ENCODE peak calls at places on chromosomes 3 and 15, in six cellular contexts. F is GM23338, T is transverse colon, V is colonic mucosa, Y is heart right ventricle, B is uterus. U is an unnamed sample.
A peak's percentile ranks its signal among the peaks of the same experiment; 100 is the strongest.

GRCh38 chr15:76398301-76398700 is 61.7 kb downstream of the ISL2 start:
- DNase-seq in F (no peak), T (no peak), V (no peak), Y (no peak), B (no peak), U (no peak)

GRCh38 chr3:184801241-184801640 is 10.7 kb upstream of the VPS8 start:
- DNase-seq in F (no peak), T (no peak), V (no peak), Y (no peak), B (no peak), U (no peak)

GRCh38 chr15:70026991-70027390 is 70.7 kb downstream of the TLE3 start:
- DNase-seq in F (no peak), T (no peak), V (no peak), Y (no peak), B (no peak), U (no peak)

GRCh38 chr15:35723120-35723707 is 177.2 kb upstream of the DPH6 start:
- DNase-seq in F (no peak), T (no peak), V (no peak), Y (no peak), B (no peak), U (no peak)

GRCh38 chr15:67820992-67821783 is 4.1 kb upstream of the SKOR1 start:
- DNase-seq in F (peak; percentile 79), T (peak; percentile 32), V (peak; percentile 42), Y (peak; percentile 67), B (no peak), U (no peak)

GRCh38 chr3:124283644-124284008 is 291.7 kb upstream of the ROPN1 start:
- DNase-seq in F (no peak), T (no peak), V (no peak), Y (no peak), B (no peak), U (no peak)

GRCh38 chr3:50171540-50172301 is 16.6 kb downstream of the SEMA3F start:
- DNase-seq in F (no peak), T (peak; percentile 60), V (peak; percentile 78), Y (no peak), B (no peak), U (no peak)

GRCh38 chr3:5389057-5389456 is 201.6 kb downstream of the EDEM1 start:
- DNase-seq in F (no peak), T (no peak), V (no peak), Y (no peak), B (no peak), U (peak; percentile 85)

GRCh38 chr15:35750051-35750450 is 204.1 kb upstream of the DPH6 start:
- DNase-seq in F (no peak), T (no peak), V (no peak), Y (no peak), B (no peak), U (no peak)

GRCh38 chr3:126084667-126085180 is 800 bp upstream of the SLC41A3 start:
- DNase-seq in F (no peak), T (no peak), V (no peak), Y (no peak), B (no peak), U (no peak)

GRCh38 chr3:126085276-126085675 is 1.4 kb upstream of the SLC41A3 start:
- DNase-seq in F (no peak), T (no peak), V (no peak), Y (no peak), B (no peak), U (no peak)

GRCh38 chr3:126083138-126083445 is 832 bp downstream of the SLC41A3 start:
- DNase-seq in F (no peak), T (no peak), V (no peak), Y (no peak), B (no peak), U (no peak)

GRCh38 chr3:126083511-126083912 is 412 bp downstream of the SLC41A3 start:
- DNase-seq in F (peak; percentile 65), T (peak; percentile 51), V (peak; percentile 50), Y (no peak), B (peak; percentile 46), U (no peak)

GRCh38 chr3:126083913-126084514 is at the start of gene SLC41A3:
- DNase-seq in F (peak; percentile 82), T (peak; percentile 93), V (peak; percentile 93), Y (peak; percentile 92), B (peak; percentile 87), U (no peak)
- H3K4me3 ChIP-seq in F (peak within 1 kb of the TSS; percentile 75), T (peak within 1 kb of the TSS; percentile 65), V (peak within 1 kb of the TSS; percentile 69), Y (peak within 1 kb of the TSS; percentile 76), B (peak within 1 kb of the TSS; percentile 82), U (peak within 1 kb of the TSS; percentile 70)

GRCh38 chr15:41566121-41566885 is 7.3 kb downstream of the TYRO3 start:
- DNase-seq in F (no peak), T (no peak), V (no peak), Y (no peak), B (no peak), U (no peak)

GRCh38 chr15:41564286-41564959 is 5.4 kb downstream of the TYRO3 start:
- DNase-seq in F (peak; percentile 87), T (no peak), V (no peak), Y (no peak), B (peak; percentile 46), U (no peak)

GRCh38 chr15:41565702-41566101 is 6.7 kb downstream of the TYRO3 start:
- DNase-seq in F (no peak), T (no peak), V (no peak), Y (no peak), B (no peak), U (no peak)

GRCh38 chr15:41567261-41567660 is 8.2 kb downstream of the TYRO3 start:
- DNase-seq in F (no peak), T (no peak), V (no peak), Y (no peak), B (no peak), U (no peak)

DNA sequence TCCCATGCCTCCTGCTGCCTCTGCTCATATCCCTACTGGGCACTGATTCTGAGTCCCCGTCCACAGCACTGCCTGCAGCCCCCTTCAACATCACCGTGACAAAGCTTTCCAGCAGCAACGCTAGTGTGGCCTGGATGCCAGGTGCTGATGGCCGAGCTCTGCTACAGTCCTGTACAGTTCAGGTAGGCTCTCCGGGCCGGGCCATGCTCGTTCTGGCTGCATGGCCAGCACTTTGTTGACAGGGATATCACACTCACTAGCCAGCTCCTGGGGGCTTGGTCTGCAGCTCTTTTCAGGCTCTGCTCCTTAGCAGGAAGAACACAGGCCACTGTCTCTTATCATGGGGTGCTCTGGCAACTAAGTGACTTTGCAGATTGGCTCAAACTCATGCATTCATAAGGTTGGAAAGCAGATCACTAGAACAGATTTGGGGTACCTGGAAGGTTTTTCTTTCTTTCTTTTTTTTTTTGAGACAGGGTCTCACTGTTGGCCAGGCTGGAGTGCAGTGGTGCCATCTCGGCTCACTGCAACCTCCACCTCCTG is 6.0 kb downstream of the TYRO3 start:
- DNase-seq in F (no peak), T (no peak), V (no peak), Y (no peak), B (no peak), U (no peak)
- H3K4me3 ChIP-seq in F (no peak overlapping the region), T (no peak overlapping the region), V (no peak overlapping the region), Y (no peak overlapping the region), B (no peak overlapping the region), U (no peak overlapping the region)

DNA sequence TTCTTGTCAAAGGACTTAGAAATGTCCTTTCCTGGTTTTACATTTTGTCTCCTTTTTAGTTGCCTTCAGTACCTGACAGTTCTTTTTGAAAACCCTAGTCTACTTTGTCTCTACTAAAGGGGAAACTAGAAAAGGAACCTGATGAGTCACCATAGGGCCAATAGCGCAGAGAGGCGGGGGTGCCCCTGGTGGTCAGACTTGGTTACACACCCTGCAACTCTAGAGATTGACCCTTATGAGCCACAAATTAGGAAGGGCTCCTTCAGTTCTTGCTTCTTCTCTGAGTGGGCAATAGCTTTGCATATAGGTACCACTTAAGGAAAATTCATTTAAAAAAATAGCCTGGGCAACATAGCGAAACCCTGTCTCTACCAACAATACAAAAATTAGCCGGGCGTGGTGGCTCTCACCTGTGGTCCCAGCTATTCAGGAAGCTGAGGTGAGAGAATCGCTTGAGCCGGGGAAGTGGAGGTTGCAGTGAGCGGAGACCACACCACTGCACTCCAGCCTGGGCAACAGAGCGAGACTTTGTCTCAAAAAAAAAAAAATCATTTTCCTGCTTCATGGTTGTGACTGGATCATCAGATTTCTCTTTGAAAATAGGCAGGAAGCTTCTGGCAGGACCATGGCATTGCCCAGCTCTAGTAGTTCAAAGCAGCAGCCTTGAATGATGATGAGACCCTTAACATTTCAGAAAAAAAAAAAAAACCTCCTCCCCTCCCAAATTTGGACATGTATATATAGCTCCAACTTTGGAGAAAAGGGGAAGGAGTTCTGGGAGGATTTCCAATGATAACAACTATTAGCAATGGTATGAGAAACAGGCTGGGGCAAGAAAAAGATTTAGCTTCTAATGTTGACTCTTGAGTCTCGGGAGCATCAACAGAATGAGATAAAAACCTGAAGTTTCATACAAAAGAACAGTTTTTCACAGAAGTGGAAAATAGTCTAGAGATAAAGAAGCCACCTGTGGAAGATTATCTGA is 45.2 kb upstream of the RASA2 start:
- DNase-seq in F (peak; percentile 82), T (peak; percentile 69), V (peak; percentile 83), Y (peak; percentile 76), B (no peak), U (no peak)
- H3K4me3 ChIP-seq in F (no peak overlapping the region), T (no peak overlapping the region), V (no peak overlapping the region), Y (no peak overlapping the region), B (no peak overlapping the region), U (no peak overlapping the region)

GRCh38 chr15:65792988-65793812 is 1.1 kb upstream of the DENND4A start:
- DNase-seq in F (no peak), T (no peak), V (no peak), Y (no peak), B (no peak), U (no peak)
- H3K4me3 ChIP-seq in F (peak overlapping the region; percentile 91), T (peak overlapping the region; percentile 93), V (peak overlapping the region; percentile 90), Y (peak overlapping the region; percentile 94), B (peak overlapping the region; percentile 74), U (peak overlapping the region; percentile 69)

DNA sequence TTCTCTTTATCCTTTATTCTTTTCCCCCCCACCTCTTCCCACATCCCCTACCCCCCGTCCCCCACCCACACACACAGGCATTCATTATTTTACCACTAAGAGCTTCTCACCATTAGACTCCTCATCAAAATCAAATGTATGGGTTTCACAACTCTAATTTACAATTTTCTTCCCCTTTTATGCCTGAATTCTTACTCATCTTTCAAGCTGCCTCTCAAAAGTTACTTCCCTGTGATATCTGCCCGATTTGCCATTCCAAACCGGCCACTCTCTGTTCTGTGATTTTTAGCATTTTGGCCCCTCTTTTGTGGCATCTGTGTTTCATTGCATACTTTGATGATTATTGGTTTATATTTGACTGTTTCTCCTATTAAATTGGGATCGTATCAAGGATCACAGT is 42.2 kb downstream of the SLC9A9 start:
- DNase-seq in F (no peak), T (no peak), V (no peak), Y (no peak), B (no peak), U (no peak)
- H3K4me3 ChIP-seq in F (no peak overlapping the region), T (no peak overlapping the region), V (no peak overlapping the region), Y (no peak overlapping the region), B (no peak overlapping the region), U (no peak overlapping the region)

DNA sequence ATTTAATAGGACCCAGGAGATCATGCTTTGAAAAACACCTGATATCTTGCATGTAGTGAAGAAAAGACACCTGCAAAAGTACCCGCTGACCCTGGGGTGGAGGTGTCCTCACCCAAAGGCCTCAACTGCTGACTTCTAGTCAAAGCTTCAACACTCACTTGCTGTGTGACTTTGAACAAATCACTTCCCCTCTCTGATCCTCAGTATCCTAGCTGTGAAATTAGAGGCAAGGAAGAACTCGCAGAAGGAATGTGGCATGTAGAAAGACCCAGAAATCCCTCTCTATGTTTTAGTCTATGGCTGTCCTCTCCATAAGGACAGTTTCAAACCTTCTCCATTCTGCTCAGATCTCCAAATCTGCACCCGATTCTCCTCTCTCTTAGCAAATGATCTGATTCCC is 52.7 kb upstream of the ATP13A3 start:
- DNase-seq in F (no peak), T (no peak), V (no peak), Y (no peak), B (no peak), U (no peak)
- H3K4me3 ChIP-seq in F (no peak overlapping the region), T (no peak overlapping the region), V (no peak overlapping the region), Y (no peak overlapping the region), B (no peak overlapping the region), U (no peak overlapping the region)

GRCh38 chr15:40239671-40240618 is 1.1 kb downstream of the PAK6 start:
- DNase-seq in F (peak; percentile 40), T (no peak), V (no peak), Y (no peak), B (no peak), U (no peak)
- H3K4me3 ChIP-seq in F (peak overlapping the region; percentile 51), T (no peak overlapping the region), V (no peak overlapping the region), Y (no peak overlapping the region), B (no peak overlapping the region), U (no peak overlapping the region)

U was measured in LNCaP clone FGC.